ENCODE peak calls at places on chromosomes 6 and 20, in four cellular contexts. E, O, U and F are unnamed samples.

GRCh38 chr6:71012871-71013456 is 56.1 kb upstream of the B3GAT2 start:
- DNase-seq in E (no peak), O (peak), U (peak), F (peak)

GRCh38 chr6:105300090-105300489 is 102.8 kb downstream of the PREP start:
- DNase-seq in U (no peak), E (no peak), O (no peak), F (no peak)

GRCh38 chr6:38638941-38639497 is 710 bp downstream of the BTBD9 start:
- DNase-seq in E (peak), O (peak), U (no peak), F (peak)

GRCh38 chr6:154425034-154425433 is 68.4 kb upstream of the IPCEF1 start:
- DNase-seq in O (no peak), E (no peak), U (no peak), F (no peak)

GRCh38 chr6:135995160-135995898 is 143.8 kb downstream of the PDE7B start:
- DNase-seq in U (no peak), E (no peak), O (no peak), F (no peak)

GRCh38 chr20:38337561-38338140 is 8.6 kb upstream of the LBP start:
- DNase-seq in O (peak), U (peak), E (no peak), F (peak)

GRCh38 chr20:10218536-10219451 is at the start of gene SNAP25:
- DNase-seq in O (peak), U (peak), E (peak), F (peak)

GRCh38 chr20:44559302-44559701 is 23.1 kb upstream of the PKIG start:
- DNase-seq in U (no peak), E (no peak), O (no peak), F (no peak)

GRCh38 chr6:163485388-163485851 is 70.9 kb downstream of the QKI start:
- DNase-seq in O (no peak), E (no peak), U (no peak), F (no peak)

GRCh38 chr6:136244061-136244616 is 6.0 kb downstream of the MTFR2 start:
- DNase-seq in U (no peak), E (no peak), O (no peak), F (no peak)